ENCODE peak calls at places on chromosomes 6 and 20, in four cellular contexts. O, A, E and Q are unnamed samples.

GRCh38 chr20:10247440-10247839 is 28.8 kb downstream of the SNAP25 start:
- DNase-seq in O (no peak), A (no peak), E (no peak), Q (no peak)

GRCh38 chr6:100346203-100346602 is 118.5 kb downstream of the SIM1 start:
- DNase-seq in O (no peak), A (no peak), E (no peak), Q (no peak)

GRCh38 chr20:44720994-44721784 is 6.0 kb downstream of the CCN5 start:
- DNase-seq in O (no peak), A (no peak), E (no peak), Q (no peak)

GRCh38 chr20:5770240-5770986 is 20.2 kb downstream of the SHLD1 start:
- DNase-seq in O (no peak), A (no peak), E (no peak), Q (no peak)

GRCh38 chr6:148203970-148204369 is 138.7 kb upstream of the SASH1 start:
- DNase-seq in O (no peak), A (peak; percentile 53), E (peak; percentile 86), Q (peak; percentile 49)

GRCh38 chr6:33776186-33776585 is 12.7 kb downstream of the LEMD2 start:
- DNase-seq in O (no peak), A (no peak), E (no peak), Q (no peak)

GRCh38 chr6:145866449-145867401 is 52.1 kb upstream of the FBXO30 start:
- DNase-seq in O (no peak), A (peak; percentile 16), E (peak; percentile 46), Q (peak; percentile 18)

GRCh38 chr6:133991096-133991593 is 38.1 kb downstream of the TBPL1 start:
- DNase-seq in O (no peak), A (no peak), E (no peak), Q (no peak)

GRCh38 chr6:12720310-12720709 is 3.7 kb downstream of the PHACTR1 start:
- DNase-seq in O (no peak), A (no peak), E (no peak), Q (no peak)

GRCh38 chr6:169363590-169363989 is 109.9 kb upstream of the THBS2 start:
- DNase-seq in O (no peak), A (no peak), E (no peak), Q (no peak)

GRCh38 chr6:111798281-111798725 is 74.9 kb downstream of the FYN start:
- DNase-seq in O (no peak), A (no peak), E (no peak), Q (no peak)

GRCh38 chr6:33988121-33989015 is 157.5 kb downstream of the GRM4 start:
- DNase-seq in O (no peak), A (no peak), E (no peak), Q (no peak)

GRCh38 chr6:55495277-55495676 is 83.7 kb downstream of the HMGCLL1 start:
- DNase-seq in O (no peak), A (no peak), E (no peak), Q (no peak)

GRCh38 chr6:3117912-3118352 is 579 bp upstream of the BPHL start:
- DNase-seq in O (no peak), A (no peak), E (no peak), Q (no peak)

GRCh38 chr6:80343511-80343910 is 237.0 kb downstream of the BCKDHB start:
- DNase-seq in O (no peak), A (no peak), E (no peak), Q (no peak)

GRCh38 chr20:8722277-8722928 is 346.5 kb upstream of the PLCB4 start:
- DNase-seq in O (peak; percentile 57), A (no peak), E (peak; percentile 65), Q (peak; percentile 31)

GRCh38 chr20:11509776-11510175 is 407.9 kb upstream of the BTBD3 start:
- DNase-seq in O (no peak), A (no peak), E (no peak), Q (no peak)

GRCh38 chr6:41306187-41306854 is 19.8 kb upstream of the TREM1 start:
- DNase-seq in O (peak; percentile 58), A (peak; percentile 41), E (peak; percentile 56), Q (peak; percentile 45)

GRCh38 chr6:6723316-6723715 is 134.8 kb downstream of the LY86 start:
- DNase-seq in O (no peak), A (no peak), E (no peak), Q (no peak)

GRCh38 chr6:18307006-18307405 is 42.7 kb upstream of the DEK start:
- DNase-seq in O (no peak), A (no peak), E (no peak), Q (no peak)

GRCh38 chr6:98514073-98514720 is 320.2 kb upstream of the POU3F2 start:
- DNase-seq in O (no peak), A (no peak), E (peak; percentile 65), Q (no peak)

GRCh38 chr6:35048631-35049083 is 92.5 kb downstream of the TCP11 start:
- DNase-seq in O (no peak), A (peak; percentile 24), E (peak; percentile 87), Q (peak; percentile 30)

GRCh38 chr20:22578221-22579118 is 5.9 kb downstream of the FOXA2 start:
- DNase-seq in O (peak; percentile 21), A (no peak), E (no peak), Q (no peak)

GRCh38 chr6:57306273-57306672 is 11.2 kb upstream of the PRIM2 start:
- DNase-seq in O (no peak), A (no peak), E (no peak), Q (no peak)

GRCh38 chr20:31608256-31608980 is 3.3 kb downstream of the ID1 start:
- DNase-seq in O (peak; percentile 37), A (no peak), E (no peak), Q (no peak)

GRCh38 chr6:132995432-132995831 is 181.1 kb downstream of the RPS12 start:
- DNase-seq in O (no peak), A (no peak), E (peak; percentile 21), Q (no peak)

GRCh38 chr6:53437557-53438202 is 88.9 kb upstream of the ELOVL5 start:
- DNase-seq in O (peak; percentile 42), A (peak; percentile 39), E (peak; percentile 71), Q (peak; percentile 37)

GRCh38 chr6:136922680-136922996 is 537 bp downstream of the SLC35D3 start:
- DNase-seq in O (no peak), A (peak; percentile 62), E (no peak), Q (peak; percentile 47)

DNA sequence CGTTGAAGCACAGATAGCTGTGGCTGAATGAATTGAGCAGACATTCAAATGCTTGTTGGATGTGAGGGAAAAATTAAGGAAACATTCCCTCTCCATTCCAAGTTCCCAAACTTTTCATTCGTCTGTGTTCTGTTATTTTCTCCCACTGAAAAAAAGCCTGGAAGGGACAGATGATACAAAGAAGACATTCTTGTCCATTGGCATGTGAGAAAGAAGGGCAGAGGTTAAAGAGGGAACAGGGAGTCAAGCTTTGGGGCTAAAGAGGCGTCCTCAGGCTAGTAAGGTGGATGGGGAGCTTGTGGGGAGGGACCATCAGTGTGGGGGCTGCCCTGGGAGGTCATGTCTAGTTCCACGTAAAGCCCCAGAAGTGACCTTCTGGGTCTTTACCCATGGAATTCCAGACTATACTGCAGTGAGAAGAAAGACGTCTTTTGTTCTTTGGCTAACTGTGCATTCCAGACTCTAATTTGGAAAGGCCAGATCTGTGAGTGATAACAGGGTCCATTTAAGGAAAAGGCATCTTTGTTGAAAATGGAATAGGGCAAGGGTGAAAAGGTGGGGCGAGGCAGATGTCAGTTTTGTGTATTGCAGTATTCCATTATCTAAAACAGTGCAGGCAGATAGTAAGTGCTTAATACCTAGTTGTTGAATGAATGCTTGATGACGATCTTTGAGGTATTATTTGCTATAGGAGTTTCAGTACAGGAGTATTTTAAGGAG is 117.5 kb downstream of the SOX4 start:
- DNase-seq in O (no peak), A (no peak), E (no peak), Q (no peak)
- TF ChIP-seq CTCF in O (no peak), A (no peak), E (no peak), Q (no peak)

GRCh38 chr6:150684161-150684560 is 84.5 kb downstream of the PLEKHG1 start:
- DNase-seq in O (no peak), A (no peak), E (no peak), Q (no peak)

GRCh38 chr6:150687508-150687907 is 87.8 kb downstream of the PLEKHG1 start:
- DNase-seq in O (no peak), A (no peak), E (no peak), Q (no peak)

GRCh38 chr6:150684715-150685459 is 85.2 kb downstream of the PLEKHG1 start:
- DNase-seq in O (no peak), A (no peak), E (no peak), Q (no peak)

GRCh38 chr6:150686566-150686965 is 86.9 kb downstream of the PLEKHG1 start:
- DNase-seq in O (no peak), A (no peak), E (no peak), Q (no peak)

DNA sequence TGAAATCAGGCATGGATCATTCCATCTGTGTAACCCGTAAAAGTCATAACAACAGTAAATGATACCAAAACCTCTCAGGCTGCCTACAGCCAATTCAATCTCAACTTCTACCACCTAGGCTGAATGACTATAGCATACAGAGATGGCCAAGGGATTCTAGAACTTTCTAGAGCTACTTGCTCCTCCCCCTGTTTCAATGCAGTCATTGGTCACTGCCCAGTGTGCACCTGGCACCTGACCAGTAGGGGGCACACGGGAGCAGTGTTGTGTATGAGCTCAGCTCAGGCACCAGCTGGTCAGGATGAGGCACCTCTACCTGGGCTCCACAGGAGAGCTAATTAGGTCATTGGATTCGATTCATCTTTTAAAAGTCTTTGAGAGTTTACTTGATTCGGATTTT is 86.2 kb downstream of the PLEKHG1 start:
- DNase-seq in O (peak; percentile 47), A (peak; percentile 64), E (peak; percentile 16), Q (peak; percentile 69)
- TF ChIP-seq CTCF in O (peak; percentile 74), A (peak; percentile 74), E (peak; percentile 38), Q (peak; percentile 77)

GRCh38 chr6:165845488-165845887 is 182.4 kb upstream of the PDE10A start:
- DNase-seq in O (no peak), A (no peak), E (no peak), Q (no peak)
- TF ChIP-seq CTCF in O (no peak), A (no peak), E (no peak), Q (no peak)

GRCh38 chr20:21508230-21509078 is 5.4 kb downstream of the NKX2-2 start:
- DNase-seq in O (no peak), A (peak; percentile 21), E (no peak), Q (no peak)

GRCh38 chr20:21509079-21509596 is 4.7 kb downstream of the NKX2-2 start:
- DNase-seq in O (no peak), A (peak; percentile 18), E (no peak), Q (no peak)

GRCh38 chr20:21510414-21510971 is 3.4 kb downstream of the NKX2-2 start:
- DNase-seq in O (no peak), A (peak; percentile 51), E (no peak), Q (peak; percentile 32)

GRCh38 chr20:21510995-21511394 is 2.9 kb downstream of the NKX2-2 start:
- DNase-seq in O (no peak), A (peak; percentile 29), E (no peak), Q (no peak)

GRCh38 chr20:21509597-21510331 is 4.1 kb downstream of the NKX2-2 start:
- DNase-seq in O (no peak), A (peak; percentile 35), E (no peak), Q (no peak)
- TF ChIP-seq CTCF in O (no peak), A (no peak), E (no peak), Q (no peak)

GRCh38 chr6:107845777-107846176 is 21.7 kb upstream of the SCML4 start:
- DNase-seq in O (no peak), A (no peak), E (no peak), Q (no peak)

GRCh38 chr6:107840636-107841264 is 16.6 kb upstream of the SCML4 start:
- DNase-seq in O (no peak), A (no peak), E (no peak), Q (no peak)

GRCh38 chr6:107841265-107841650 is 17.1 kb upstream of the SCML4 start:
- DNase-seq in O (no peak), A (no peak), E (no peak), Q (no peak)

GRCh38 chr6:107846262-107846795 is 22.2 kb upstream of the SCML4 start:
- DNase-seq in O (no peak), A (no peak), E (no peak), Q (no peak)

GRCh38 chr6:107843400-107843799 is 19.3 kb upstream of the SCML4 start:
- DNase-seq in O (no peak), A (no peak), E (no peak), Q (no peak)
- TF ChIP-seq CTCF in O (no peak), A (no peak), E (no peak), Q (no peak)